ENCODE peak calls at places on chromosomes 7 and 10, in nine cellular contexts. G is HCT116, Z is SK-N-SH, R is GM12878, H is stomach, W is spleen, K is breast epithelium, B is K562, V is H1. X is an unnamed sample.

GRCh38 chr10:4725917-4726606 is 99.9 kb upstream of the AKR1E2 start:
- DNase-seq in G (peak; percentile 83), Z (no peak), R (no peak), H (no peak), W (no peak), K (no peak), B (no peak), V (no peak), X (no peak)

GRCh38 chr10:91289295-91289694 is 68.8 kb downstream of the PCGF5 start:
- DNase-seq in G (no peak), Z (no peak), R (no peak), H (no peak), W (no peak), K (no peak), B (no peak), V (no peak), X (no peak)

GRCh38 chr10:131195552-131196159 is 115.9 kb downstream of the TCERG1L start:
- DNase-seq in G (no peak), Z (no peak), R (no peak), H (peak; percentile 22), W (peak; percentile 61), K (no peak), B (no peak), V (no peak), X (no peak)

GRCh38 chr7:142063551-142064442 is 47.7 kb upstream of the MGAM2 start:
- DNase-seq in G (no peak), Z (no peak), R (no peak), H (no peak), W (no peak), K (no peak), B (no peak), V (no peak), X (no peak)

GRCh38 chr10:131207176-131207575 is 104.3 kb downstream of the TCERG1L start:
- DNase-seq in G (no peak), Z (no peak), R (no peak), H (peak; percentile 10), W (peak; percentile 44), K (no peak), B (no peak), V (no peak), X (no peak)

GRCh38 chr10:17147884-17148494 is 18.4 kb upstream of the CUBN start:
- DNase-seq in G (no peak), Z (no peak), R (no peak), H (no peak), W (no peak), K (no peak), B (no peak), V (no peak), X (peak; percentile 13)

GRCh38 chr10:13347235-13348156 is 597 bp downstream of the SEPHS1 start:
- DNase-seq in G (peak; percentile 41), Z (peak; percentile 92), R (no peak), H (peak; percentile 85), W (peak; percentile 96), K (peak; percentile 57), B (peak; percentile 86), V (no peak), X (peak; percentile 87)

GRCh38 chr10:124504711-124505110 is 43.1 kb downstream of the LHPP start:
- DNase-seq in G (no peak), Z (no peak), R (no peak), H (no peak), W (peak; percentile 51), K (no peak), B (no peak), V (no peak), X (no peak)

GRCh38 chr7:102990642-102991041 is 77.8 kb downstream of the LRRC17 start:
- DNase-seq in G (no peak), Z (no peak), R (no peak), H (no peak), W (no peak), K (no peak), B (no peak), V (no peak), X (no peak)

GRCh38 chr10:34078798-34079470 is 736.2 kb downstream of the PARD3 start:
- DNase-seq in G (no peak), Z (no peak), R (no peak), H (no peak), W (no peak), K (peak; percentile 30), B (no peak), V (no peak), X (no peak)

GRCh38 chr7:140122975-140123374 is 53.8 kb downstream of the KDM7A start:
- DNase-seq in G (no peak), Z (no peak), R (no peak), H (no peak), W (no peak), K (no peak), B (no peak), V (no peak), X (no peak)

GRCh38 chr7:87356448-87356847 is 11.0 kb downstream of the CROT start:
- DNase-seq in G (no peak), Z (no peak), R (no peak), H (no peak), W (no peak), K (no peak), B (no peak), V (no peak), X (no peak)

GRCh38 chr10:34092891-34093290 is 722.2 kb downstream of the PARD3 start:
- DNase-seq in G (no peak), Z (no peak), R (no peak), H (no peak), W (no peak), K (no peak), B (no peak), V (no peak), X (no peak)

GRCh38 chr10:132958886-132959295 is 16.5 kb upstream of the CFAP46 start:
- DNase-seq in G (no peak), Z (peak; percentile 15), R (no peak), H (peak; percentile 52), W (peak; percentile 74), K (no peak), B (no peak), V (no peak), X (no peak)

GRCh38 chr10:80537086-80537704 is 507 bp upstream of the SH2D4B start:
- DNase-seq in G (no peak), Z (peak; percentile 80), R (no peak), H (no peak), W (peak; percentile 33), K (no peak), B (no peak), V (no peak), X (no peak)

GRCh38 chr10:24247841-24248240 is 38.9 kb downstream of the KIAA1217 start:
- DNase-seq in G (no peak), Z (no peak), R (no peak), H (no peak), W (no peak), K (no peak), B (no peak), V (no peak), X (no peak)

GRCh38 chr10:62277946-62278345 is 9.3 kb upstream of the RTKN2 start:
- DNase-seq in G (no peak), Z (no peak), R (no peak), H (no peak), W (no peak), K (no peak), B (no peak), V (no peak), X (no peak)

GRCh38 chr10:62284221-62284620 is 15.6 kb upstream of the RTKN2 start:
- DNase-seq in G (no peak), Z (no peak), R (no peak), H (no peak), W (no peak), K (no peak), B (no peak), V (no peak), X (no peak)

GRCh38 chr10:62278461-62278910 is 9.8 kb upstream of the RTKN2 start:
- DNase-seq in G (no peak), Z (no peak), R (no peak), H (no peak), W (no peak), K (no peak), B (no peak), V (no peak), X (no peak)
- TF ChIP-seq CTCF in G (no peak), Z (no peak), R (no peak), H (no peak), W (no peak), K (no peak), B (no peak), V (no peak), X (no peak)

DNA sequence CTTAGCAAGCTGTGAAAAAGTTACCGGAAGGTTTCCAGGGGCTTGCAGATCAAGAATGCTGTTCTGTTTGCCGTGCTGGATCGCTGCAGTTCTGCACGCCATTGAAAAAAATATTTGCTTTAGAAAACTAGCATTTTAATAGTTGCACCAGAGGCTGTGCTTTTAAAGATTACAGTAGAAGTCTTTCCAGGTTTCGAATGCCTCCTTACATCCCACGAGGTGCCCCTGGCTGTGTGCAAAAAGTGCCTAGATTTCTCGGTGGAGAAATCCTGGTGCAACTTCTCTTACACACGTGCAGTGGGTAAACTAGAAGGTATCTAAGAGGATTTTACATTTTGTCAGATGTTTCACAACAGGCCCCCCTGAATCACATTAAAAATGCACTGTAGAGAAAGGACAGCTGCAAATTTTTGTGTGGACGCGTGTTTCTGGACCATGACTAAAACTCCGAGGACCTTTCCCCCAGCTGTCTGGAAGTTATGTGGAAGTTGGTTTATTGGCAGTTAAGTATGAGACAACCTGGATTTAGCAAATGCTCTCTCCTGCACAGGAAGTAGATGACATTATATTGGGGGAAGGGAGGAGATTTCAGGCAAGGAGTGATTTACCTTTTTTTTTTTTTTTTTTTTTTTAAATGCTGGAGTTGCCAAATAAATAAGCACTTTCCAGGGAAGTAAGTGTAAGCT is 5.8 kb downstream of the TCF7L2 start:
- DNase-seq in G (no peak), Z (no peak), R (no peak), H (no peak), W (no peak), K (no peak), B (no peak), V (no peak), X (peak; percentile 34)
- TF ChIP-seq POLR2AphosphoS5 in G (peak; percentile 50), Z (peak; percentile 26), R (no peak), H (peak; percentile 9), W (no peak), K (no peak), B (no peak), V (no peak), X (peak; percentile 73)

GRCh38 chr7:17651926-17652385 is 288.3 kb downstream of the SNX13 start:
- DNase-seq in G (no peak), Z (no peak), R (no peak), H (no peak), W (no peak), K (no peak), B (no peak), V (no peak), X (no peak)
- TF ChIP-seq CTCF in G (no peak), Z (peak; percentile 36), R (no peak), H (no peak), W (no peak), K (peak; percentile 43), B (no peak), V (no peak), X (no peak)

DNA sequence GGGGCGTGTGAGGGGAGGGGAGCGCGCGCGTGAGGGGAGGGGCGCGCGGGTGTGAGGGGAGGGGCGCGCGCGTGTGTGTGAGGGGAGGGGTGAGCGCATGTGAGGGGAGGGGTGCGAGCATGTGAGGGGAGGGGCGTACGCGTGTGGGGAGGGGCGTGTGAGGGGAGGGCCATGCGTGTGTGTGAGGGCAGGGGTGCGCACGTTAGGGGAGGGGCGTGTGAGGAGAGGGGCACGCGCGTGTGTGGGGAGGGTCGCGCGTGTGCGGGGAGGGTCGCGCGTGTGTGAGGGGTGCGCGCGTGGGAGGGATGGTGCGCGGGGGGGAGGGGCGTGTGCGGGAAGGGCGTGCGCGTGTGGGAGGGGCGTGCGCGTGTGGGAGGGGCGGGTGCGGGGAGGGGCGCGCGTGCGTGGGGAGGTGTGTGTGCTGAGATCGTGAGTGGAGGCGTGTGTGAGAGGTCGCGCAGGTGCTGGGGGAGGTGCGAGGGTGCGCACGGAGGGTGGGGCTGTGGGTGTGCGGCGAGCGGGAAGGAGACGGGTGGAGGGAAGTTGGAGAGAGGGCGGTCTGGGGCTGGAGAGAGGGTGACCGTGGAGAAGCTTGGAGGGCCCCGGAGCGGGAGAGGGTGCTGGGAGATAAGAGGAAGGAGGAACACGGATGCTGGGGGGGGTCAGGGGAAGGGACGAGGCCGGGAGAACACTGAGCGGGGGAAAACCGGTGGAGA is 19.7 kb downstream of the MXI1 start:
- DNase-seq in G (peak; percentile 49), Z (no peak), R (no peak), H (peak; percentile 64), W (peak; percentile 95), K (no peak), B (peak; percentile 63), V (no peak), X (peak; percentile 75)
- TF ChIP-seq POLR2AphosphoS5 in G (no peak), Z (no peak), R (no peak), H (no peak), W (peak; percentile 73), K (peak; percentile 14), B (no peak), V (no peak), X (no peak)